ENCODE peak calls at places on chromosomes 12 and 14, in four cellular contexts. One of them, this sample, is unnamed. For H3K9me3, the result is how much of the 10 kb centered on the place peaks cover.

GRCh38 chr14:41297961-41298690 is 308.6 kb upstream of the LRFN5 start:
- DNase-seq in H9: no peak
- DNase-seq in IMR-90: no peak
- DNase-seq in mesenchymal stem cell: peak
- DNase-seq in this sample: no peak

GRCh38 chr12:53623986-53624385 is 2.2 kb downstream of the ATF7 start:
- DNase-seq in H9: no peak
- DNase-seq in IMR-90: peak
- DNase-seq in mesenchymal stem cell: peak
- DNase-seq in this sample: no peak

GRCh38 chr12:726281-727140 is 25.9 kb upstream of the WNK1 start:
- DNase-seq in H9: no peak
- DNase-seq in IMR-90: peak
- DNase-seq in mesenchymal stem cell: no peak
- DNase-seq in this sample: no peak

GRCh38 chr14:59787045-59787674 is 83.4 kb downstream of the RTN1 start:
- DNase-seq in H9: peak
- DNase-seq in IMR-90: no peak
- DNase-seq in mesenchymal stem cell: no peak
- DNase-seq in this sample: no peak

GRCh38 chr12:72346331-72346944 is 74.3 kb downstream of the TRHDE start:
- DNase-seq in H9: peak
- DNase-seq in IMR-90: peak
- DNase-seq in mesenchymal stem cell: peak
- DNase-seq in this sample: peak

GRCh38 chr12:69338120-69338859 is 9.9 kb upstream of the LYZ start:
- DNase-seq in H9: no peak
- DNase-seq in IMR-90: no peak
- DNase-seq in mesenchymal stem cell: no peak
- DNase-seq in this sample: no peak

GRCh38 chr12:54723653-54724256 is 75.6 kb upstream of the DCD start:
- DNase-seq in H9: peak
- DNase-seq in IMR-90: peak
- DNase-seq in mesenchymal stem cell: peak
- DNase-seq in this sample: peak

GRCh38 chr12:2008677-2009076 is 4.4 kb upstream of the DCP1B start:
- DNase-seq in H9: no peak
- DNase-seq in IMR-90: peak
- DNase-seq in mesenchymal stem cell: no peak
- DNase-seq in this sample: no peak

GRCh38 chr12:47977046-47977771 is 13.8 kb downstream of the TMEM106C start:
- DNase-seq in H9: no peak
- DNase-seq in IMR-90: no peak
- DNase-seq in mesenchymal stem cell: no peak
- DNase-seq in this sample: no peak

GRCh38 chr12:47979166-47979565 is 15.8 kb downstream of the TMEM106C start:
- DNase-seq in H9: no peak
- DNase-seq in IMR-90: no peak
- DNase-seq in mesenchymal stem cell: no peak
- DNase-seq in this sample: no peak

GRCh38 chr12:47977772-47978597 is 14.6 kb downstream of the TMEM106C start:
- DNase-seq in H9: no peak
- DNase-seq in IMR-90: no peak
- DNase-seq in mesenchymal stem cell: no peak
- DNase-seq in this sample: no peak

GRCh38 chr12:47979686-47980085 is 16.3 kb downstream of the TMEM106C start:
- DNase-seq in H9: no peak
- DNase-seq in IMR-90: no peak
- DNase-seq in mesenchymal stem cell: no peak
- DNase-seq in this sample: no peak

DNA sequence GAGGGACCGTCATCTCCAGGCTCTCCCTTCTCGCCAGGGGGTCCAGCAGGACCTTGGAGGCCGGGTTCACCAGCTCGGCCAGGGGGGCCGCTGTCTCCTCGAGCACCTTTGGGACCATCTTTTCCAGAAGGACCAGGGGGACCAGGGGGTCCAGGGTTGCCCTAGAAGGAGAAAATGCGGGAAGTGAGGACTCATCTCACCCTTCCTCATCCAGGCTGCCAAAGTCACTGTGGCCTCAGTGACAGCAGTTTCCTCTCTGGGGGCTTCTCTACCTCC is 15.1 kb downstream of the TMEM106C start:
- DNase-seq in H9: no peak
- DNase-seq in IMR-90: no peak
- DNase-seq in mesenchymal stem cell: no peak
- DNase-seq in this sample: no peak
- H3K23ac ChIP-seq in H9: no peak
- H3K23ac ChIP-seq in IMR-90: no peak
- H3K23ac ChIP-seq in mesenchymal stem cell: no peak
- H3K23ac ChIP-seq in this sample: no peak

DNA sequence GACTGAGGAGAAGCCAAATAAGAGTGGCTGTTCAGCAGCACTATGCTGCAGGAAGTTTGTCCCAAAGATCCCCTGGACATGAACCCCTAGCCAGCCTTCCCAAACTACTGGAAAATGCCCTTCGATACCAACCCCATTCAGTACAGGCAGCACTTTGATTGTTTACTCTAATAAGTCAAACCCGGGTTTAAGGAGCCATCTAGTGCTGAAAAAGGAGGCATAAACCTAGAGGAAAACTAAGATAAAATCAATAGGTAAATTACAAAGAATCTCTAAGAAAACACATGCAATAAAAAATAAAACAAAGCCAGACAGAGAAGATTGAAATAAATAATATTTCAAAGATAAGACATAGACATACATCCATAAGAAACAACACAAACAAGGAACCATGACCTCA is 771.6 kb downstream of the RPS29 start:
- DNase-seq in H9: no peak
- DNase-seq in IMR-90: no peak
- DNase-seq in mesenchymal stem cell: no peak
- DNase-seq in this sample: no peak
- H3K9me3 ChIP-seq in H9: under half
- H3K9me3 ChIP-seq in IMR-90: under half
- H3K9me3 ChIP-seq in mesenchymal stem cell: under half
- H3K9me3 ChIP-seq in this sample: under half

DNA sequence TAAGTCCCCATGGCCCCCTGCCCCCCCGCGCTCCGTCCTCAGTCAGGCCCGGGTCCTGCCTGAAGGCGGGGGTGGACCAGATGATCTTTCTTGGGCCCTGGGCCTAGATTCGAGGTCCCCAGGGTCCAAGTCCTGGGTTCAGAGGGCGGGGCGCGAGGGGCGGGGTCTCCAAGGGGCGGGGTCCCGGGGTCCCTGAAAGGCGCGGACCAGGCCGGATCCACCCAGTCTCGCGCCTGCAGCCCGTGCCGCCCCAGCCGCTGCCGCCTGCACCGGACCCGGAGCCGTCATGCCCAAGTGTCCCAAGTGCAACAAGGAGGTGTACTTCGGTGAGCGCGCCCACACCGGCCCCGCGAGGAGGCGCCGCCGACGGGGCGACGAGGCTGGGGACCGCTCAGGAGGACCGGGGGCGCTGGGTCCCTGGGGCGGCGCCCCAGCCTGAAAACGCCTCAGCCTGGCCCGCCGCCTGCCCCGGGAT is 325 bp downstream of the CRIP1 start:
- DNase-seq in H9: no peak
- DNase-seq in IMR-90: no peak
- DNase-seq in mesenchymal stem cell: no peak
- DNase-seq in this sample: peak
- H3K23ac ChIP-seq in H9: no peak
- H3K23ac ChIP-seq in IMR-90: no peak
- H3K23ac ChIP-seq in mesenchymal stem cell: no peak
- H3K23ac ChIP-seq in this sample: no peak

DNA sequence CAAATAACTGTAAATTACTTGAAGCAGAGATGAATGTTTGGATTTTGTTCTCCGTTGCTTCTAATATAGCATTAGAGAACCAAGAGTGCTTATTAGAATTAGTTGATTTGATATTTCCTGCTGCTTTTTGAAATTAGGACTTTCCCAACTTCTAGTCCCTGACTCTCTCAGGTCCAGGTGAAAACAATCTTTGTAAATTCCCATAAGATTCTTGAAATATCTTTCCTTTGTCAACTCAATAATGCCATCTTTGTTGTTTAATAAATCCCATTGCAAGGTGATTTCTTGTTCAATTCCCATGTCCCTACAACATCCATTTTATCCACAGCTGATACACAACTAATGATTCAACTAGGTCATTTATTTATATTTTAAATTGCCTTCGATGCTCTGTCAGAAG is at the start of gene OR4K2:
- DNase-seq in H9: no peak
- DNase-seq in IMR-90: no peak
- DNase-seq in mesenchymal stem cell: no peak
- DNase-seq in this sample: no peak
- H3K9me3 ChIP-seq in H9: half or more
- H3K9me3 ChIP-seq in IMR-90: under half
- H3K9me3 ChIP-seq in mesenchymal stem cell: under half
- H3K9me3 ChIP-seq in this sample: under half

DNA sequence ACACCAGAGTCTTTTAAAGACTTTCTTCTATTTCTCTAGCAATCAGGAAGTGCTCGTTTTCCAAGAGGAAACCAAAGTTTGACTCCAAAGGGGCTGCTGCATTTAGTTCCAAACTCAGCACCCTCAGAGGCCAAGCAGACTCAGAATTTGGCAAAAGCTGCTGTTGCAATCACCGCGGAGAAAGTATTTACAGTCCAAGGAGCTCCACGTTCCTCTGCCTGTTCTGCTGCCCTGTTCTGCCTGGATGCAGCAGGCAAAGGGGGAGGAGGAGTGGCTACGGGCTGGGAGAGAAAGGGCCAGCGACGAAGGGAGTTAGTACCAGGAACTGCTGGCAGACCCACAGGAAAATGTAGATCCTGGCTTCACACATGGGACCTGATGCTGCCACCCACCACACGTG is 325.0 kb downstream of the BCL11B start:
- DNase-seq in H9: no peak
- DNase-seq in IMR-90: no peak
- DNase-seq in mesenchymal stem cell: no peak
- DNase-seq in this sample: no peak
- H3K23ac ChIP-seq in H9: no peak
- H3K23ac ChIP-seq in IMR-90: no peak
- H3K23ac ChIP-seq in mesenchymal stem cell: no peak
- H3K23ac ChIP-seq in this sample: no peak

DNA sequence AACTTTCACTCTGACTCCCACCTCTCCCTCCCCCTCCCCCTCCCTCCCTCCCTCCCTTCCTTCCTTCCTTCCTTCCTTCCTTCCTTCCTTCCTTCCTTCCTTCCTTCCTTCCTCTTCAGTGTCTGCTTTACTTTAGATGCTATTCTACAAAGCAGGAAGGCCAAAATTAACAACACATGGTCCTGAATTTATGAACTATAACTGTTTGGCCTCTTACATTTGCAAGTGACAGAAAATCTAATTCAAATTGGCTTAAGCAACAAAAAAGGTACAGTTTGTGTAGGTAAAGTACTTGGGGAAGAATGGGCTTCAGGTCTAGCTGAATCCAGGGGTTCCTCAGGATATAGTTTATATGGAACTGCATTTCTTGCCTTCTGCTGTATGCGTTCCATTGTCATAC is 673.0 kb downstream of the AACS start:
- DNase-seq in H9: no peak
- DNase-seq in IMR-90: no peak
- DNase-seq in mesenchymal stem cell: no peak
- DNase-seq in this sample: no peak
- H3K9me3 ChIP-seq in H9: under half
- H3K9me3 ChIP-seq in IMR-90: under half
- H3K9me3 ChIP-seq in mesenchymal stem cell: under half
- H3K9me3 ChIP-seq in this sample: under half

GRCh38 chr12:128792881-128793280 is 30.9 kb downstream of the SLC15A4 start:
- DNase-seq in H9: no peak
- DNase-seq in IMR-90: no peak
- DNase-seq in mesenchymal stem cell: no peak
- DNase-seq in this sample: no peak
- H3K23ac ChIP-seq in H9: no peak
- H3K23ac ChIP-seq in IMR-90: no peak
- H3K23ac ChIP-seq in mesenchymal stem cell: no peak
- H3K23ac ChIP-seq in this sample: no peak

GRCh38 chr14:105980224-105980623 is 453.8 kb downstream of the TMEM121 start:
- DNase-seq in H9: no peak
- DNase-seq in IMR-90: no peak
- DNase-seq in mesenchymal stem cell: no peak
- DNase-seq in this sample: no peak

GRCh38 chr14:105978618-105979295 is 452.4 kb downstream of the TMEM121 start:
- DNase-seq in H9: no peak
- DNase-seq in IMR-90: no peak
- DNase-seq in mesenchymal stem cell: no peak
- DNase-seq in this sample: no peak

GRCh38 chr14:105986896-105987284 is 460.5 kb downstream of the TMEM121 start:
- DNase-seq in H9: no peak
- DNase-seq in IMR-90: no peak
- DNase-seq in mesenchymal stem cell: no peak
- DNase-seq in this sample: no peak

GRCh38 chr14:105979446-105979845 is 453.1 kb downstream of the TMEM121 start:
- DNase-seq in H9: no peak
- DNase-seq in IMR-90: no peak
- DNase-seq in mesenchymal stem cell: no peak
- DNase-seq in this sample: no peak

GRCh38 chr14:105982664-105983063 is 456.3 kb downstream of the TMEM121 start:
- DNase-seq in H9: no peak
- DNase-seq in IMR-90: no peak
- DNase-seq in mesenchymal stem cell: no peak
- DNase-seq in this sample: no peak
- H3K9me3 ChIP-seq in H9: half or more
- H3K9me3 ChIP-seq in IMR-90: under half
- H3K9me3 ChIP-seq in mesenchymal stem cell: under half
- H3K9me3 ChIP-seq in this sample: under half